ENCODE peak calls at places on chromosomes 16 and 17, in seven cellular contexts. One of them, this sample, is unnamed.
A peak's percentile ranks its signal among the peaks of the same experiment; 100 is the strongest.

GRCh38 chr16:23371368-23371767 is 69.3 kb downstream of the SCNN1B start:
- DNase-seq in IMR-90: no peak
- DNase-seq in mesendoderm: no peak
- DNase-seq in H9: no peak
- DNase-seq in H1: no peak
- DNase-seq in mesenchymal stem cell: no peak
- DNase-seq in trophoblast cell: no peak
- DNase-seq in this sample: no peak

GRCh38 chr16:58931436-58931835 is 197.3 kb upstream of the GOT2 start:
- DNase-seq in IMR-90: no peak
- DNase-seq in mesendoderm: no peak
- DNase-seq in H9: no peak
- DNase-seq in H1: no peak
- DNase-seq in mesenchymal stem cell: no peak
- DNase-seq in trophoblast cell: no peak
- DNase-seq in this sample: no peak

GRCh38 chr17:50367401-50367800 is 5.6 kb downstream of the MRPL27 start:
- DNase-seq in IMR-90: no peak
- DNase-seq in mesendoderm: no peak
- DNase-seq in H9: no peak
- DNase-seq in H1: no peak
- DNase-seq in mesenchymal stem cell: no peak
- DNase-seq in trophoblast cell: no peak
- DNase-seq in this sample: no peak

GRCh38 chr17:29140051-29140582 is 40.1 kb downstream of the MYO18A start:
- DNase-seq in IMR-90: peak; percentile 51
- DNase-seq in mesendoderm: peak; percentile 78
- DNase-seq in H9: peak; percentile 91
- DNase-seq in H1: no peak
- DNase-seq in mesenchymal stem cell: peak; percentile 77
- DNase-seq in trophoblast cell: peak; percentile 37
- DNase-seq in this sample: peak; percentile 49

GRCh38 chr17:2814499-2815341 is 18.5 kb downstream of the RAP1GAP2 start:
- DNase-seq in IMR-90: no peak
- DNase-seq in mesendoderm: no peak
- DNase-seq in H9: peak; percentile 32
- DNase-seq in H1: no peak
- DNase-seq in mesenchymal stem cell: no peak
- DNase-seq in trophoblast cell: no peak
- DNase-seq in this sample: no peak

GRCh38 chr16:85523602-85524364 is 89.3 kb upstream of the GSE1 start:
- DNase-seq in IMR-90: peak; percentile 45
- DNase-seq in mesendoderm: peak; percentile 88
- DNase-seq in H9: peak; percentile 79
- DNase-seq in H1: peak; percentile 23
- DNase-seq in mesenchymal stem cell: peak; percentile 66
- DNase-seq in trophoblast cell: peak; percentile 96
- DNase-seq in this sample: no peak

GRCh38 chr17:7014995-7015586 is 2.7 kb downstream of the RNASEK start:
- DNase-seq in IMR-90: peak; percentile 66
- DNase-seq in mesendoderm: peak; percentile 42
- DNase-seq in H9: no peak
- DNase-seq in H1: no peak
- DNase-seq in mesenchymal stem cell: peak; percentile 92
- DNase-seq in trophoblast cell: no peak
- DNase-seq in this sample: no peak

GRCh38 chr16:89955001-89955685 is 6.6 kb downstream of the DEF8 start:
- DNase-seq in IMR-90: no peak
- DNase-seq in mesendoderm: no peak
- DNase-seq in H9: no peak
- DNase-seq in H1: no peak
- DNase-seq in mesenchymal stem cell: no peak
- DNase-seq in trophoblast cell: no peak
- DNase-seq in this sample: no peak

GRCh38 chr16:64910351-64910750 is 211.5 kb downstream of the CDH11 start:
- DNase-seq in IMR-90: peak; percentile 96
- DNase-seq in mesendoderm: peak; percentile 78
- DNase-seq in H9: peak; percentile 30
- DNase-seq in H1: peak; percentile 3
- DNase-seq in mesenchymal stem cell: peak; percentile 87
- DNase-seq in trophoblast cell: no peak
- DNase-seq in this sample: no peak

GRCh38 chr17:7747586-7747985 is 30.0 kb downstream of the DNAH2 start:
- DNase-seq in IMR-90: peak; percentile 72
- DNase-seq in mesendoderm: peak; percentile 66
- DNase-seq in H9: no peak
- DNase-seq in H1: no peak
- DNase-seq in mesenchymal stem cell: peak; percentile 77
- DNase-seq in trophoblast cell: peak; percentile 37
- DNase-seq in this sample: no peak

GRCh38 chr16:3058173-3059030 is 7.0 kb upstream of the IL32 start:
- DNase-seq in IMR-90: no peak
- DNase-seq in mesendoderm: peak; percentile 81
- DNase-seq in H9: peak; percentile 85
- DNase-seq in H1: no peak
- DNase-seq in mesenchymal stem cell: peak; percentile 43
- DNase-seq in trophoblast cell: no peak
- DNase-seq in this sample: peak; percentile 23

GRCh38 chr16:15643453-15644305 is 725 bp upstream of the MARF1 start:
- DNase-seq in IMR-90: peak; percentile 59
- DNase-seq in mesendoderm: peak; percentile 58
- DNase-seq in H9: no peak
- DNase-seq in H1: no peak
- DNase-seq in mesenchymal stem cell: peak; percentile 78
- DNase-seq in trophoblast cell: no peak
- DNase-seq in this sample: no peak

GRCh38 chr17:75764711-75765421 is at the start of gene GALK1:
- DNase-seq in IMR-90: peak; percentile 55
- DNase-seq in mesendoderm: peak; percentile 71
- DNase-seq in H9: peak; percentile 86
- DNase-seq in H1: no peak
- DNase-seq in mesenchymal stem cell: peak; percentile 77
- DNase-seq in trophoblast cell: peak; percentile 66
- DNase-seq in this sample: peak; percentile 63

GRCh38 chr17:78946131-78946530 is 20.9 kb upstream of the TIMP2 start:
- DNase-seq in IMR-90: no peak
- DNase-seq in mesendoderm: no peak
- DNase-seq in H9: no peak
- DNase-seq in H1: no peak
- DNase-seq in mesenchymal stem cell: no peak
- DNase-seq in trophoblast cell: peak; percentile 43
- DNase-seq in this sample: no peak

GRCh38 chr16:28826141-28826540 is 3.3 kb downstream of the ATXN2L start:
- DNase-seq in IMR-90: peak; percentile 34
- DNase-seq in mesendoderm: no peak
- DNase-seq in H9: no peak
- DNase-seq in H1: no peak
- DNase-seq in mesenchymal stem cell: peak; percentile 46
- DNase-seq in trophoblast cell: no peak
- DNase-seq in this sample: no peak

GRCh38 chr16:20865420-20866126 is 34.6 kb downstream of the DCUN1D3 start:
- DNase-seq in IMR-90: peak; percentile 64
- DNase-seq in mesendoderm: no peak
- DNase-seq in H9: no peak
- DNase-seq in H1: no peak
- DNase-seq in mesenchymal stem cell: peak; percentile 52
- DNase-seq in trophoblast cell: no peak
- DNase-seq in this sample: no peak

GRCh38 chr17:82611140-82612058 is 36.8 kb downstream of the WDR45B start:
- DNase-seq in IMR-90: peak; percentile 60
- DNase-seq in mesendoderm: no peak
- DNase-seq in H9: no peak
- DNase-seq in H1: no peak
- DNase-seq in mesenchymal stem cell: peak; percentile 41
- DNase-seq in trophoblast cell: peak; percentile 87
- DNase-seq in this sample: no peak

GRCh38 chr16:88773812-88774291 is 11.2 kb downstream of the PIEZO1 start:
- DNase-seq in IMR-90: peak; percentile 93
- DNase-seq in mesendoderm: peak; percentile 50
- DNase-seq in H9: no peak
- DNase-seq in H1: no peak
- DNase-seq in mesenchymal stem cell: peak; percentile 92
- DNase-seq in trophoblast cell: peak; percentile 69
- DNase-seq in this sample: no peak

GRCh38 chr17:14759325-14759724 is 458.4 kb downstream of the HS3ST3B1 start:
- DNase-seq in IMR-90: no peak
- DNase-seq in mesendoderm: no peak
- DNase-seq in H9: no peak
- DNase-seq in H1: no peak
- DNase-seq in mesenchymal stem cell: no peak
- DNase-seq in trophoblast cell: no peak
- DNase-seq in this sample: no peak

GRCh38 chr17:7438050-7438614 is 1.2 kb upstream of the FGF11 start:
- DNase-seq in IMR-90: no peak
- DNase-seq in mesendoderm: peak; percentile 59
- DNase-seq in H9: peak; percentile 90
- DNase-seq in H1: no peak
- DNase-seq in mesenchymal stem cell: peak; percentile 44
- DNase-seq in trophoblast cell: no peak
- DNase-seq in this sample: peak; percentile 58

GRCh38 chr16:87212026-87212425 is 105.2 kb downstream of the C16orf95 start:
- DNase-seq in IMR-90: peak; percentile 30
- DNase-seq in mesendoderm: no peak
- DNase-seq in H9: no peak
- DNase-seq in H1: no peak
- DNase-seq in mesenchymal stem cell: peak; percentile 41
- DNase-seq in trophoblast cell: peak; percentile 54
- DNase-seq in this sample: no peak

GRCh38 chr16:54098247-54098646 is 188.3 kb downstream of the IRX3 start:
- DNase-seq in IMR-90: no peak
- DNase-seq in mesendoderm: peak; percentile 11
- DNase-seq in H9: no peak
- DNase-seq in H1: no peak
- DNase-seq in mesenchymal stem cell: no peak
- DNase-seq in trophoblast cell: no peak
- DNase-seq in this sample: no peak

GRCh38 chr17:43846963-43847369 is at the start of gene CD300LG:
- DNase-seq in IMR-90: no peak
- DNase-seq in mesendoderm: peak; percentile 16
- DNase-seq in H9: peak; percentile 67
- DNase-seq in H1: no peak
- DNase-seq in mesenchymal stem cell: no peak
- DNase-seq in trophoblast cell: no peak
- DNase-seq in this sample: no peak

DNA sequence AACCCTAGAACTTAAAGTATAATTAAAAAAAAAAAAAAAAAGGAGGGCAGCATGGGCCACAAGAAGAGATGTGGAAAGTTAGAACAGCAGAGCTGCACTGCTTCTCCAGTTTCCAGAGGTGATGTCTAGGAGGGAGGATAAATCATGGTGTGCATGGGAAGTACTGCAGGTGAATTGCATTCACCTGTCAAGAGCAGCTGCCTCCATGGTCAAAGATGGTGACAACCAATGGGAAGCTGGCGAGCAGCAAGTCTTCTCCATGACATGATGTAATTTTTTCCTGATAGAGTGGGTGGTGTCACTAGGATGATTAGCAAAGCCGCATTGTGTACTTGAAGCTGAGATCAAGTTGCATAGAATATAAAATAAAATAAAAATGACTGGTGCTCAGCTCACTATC is 95.6 kb upstream of the HS3ST4 start:
- DNase-seq in IMR-90: no peak
- DNase-seq in mesendoderm: no peak
- DNase-seq in H9: no peak
- DNase-seq in H1: no peak
- DNase-seq in mesenchymal stem cell: no peak
- DNase-seq in trophoblast cell: no peak
- DNase-seq in this sample: no peak
- H4K8ac ChIP-seq in IMR-90: no peak overlapping the region
- H4K8ac ChIP-seq in mesendoderm: no peak overlapping the region
- H4K8ac ChIP-seq in H9: no peak overlapping the region
- H4K8ac ChIP-seq in H1: no peak overlapping the region
- H4K8ac ChIP-seq in mesenchymal stem cell: no peak overlapping the region
- H4K8ac ChIP-seq in trophoblast cell: no peak overlapping the region
- H4K8ac ChIP-seq in this sample: no peak overlapping the region

GRCh38 chr17:41779954-41780353 is 6.6 kb downstream of the JUP start:
- DNase-seq in IMR-90: no peak
- DNase-seq in mesendoderm: no peak
- DNase-seq in H9: no peak
- DNase-seq in H1: no peak
- DNase-seq in mesenchymal stem cell: no peak
- DNase-seq in trophoblast cell: no peak
- DNase-seq in this sample: no peak

GRCh38 chr17:41782142-41782541 is 4.4 kb downstream of the JUP start:
- DNase-seq in IMR-90: no peak
- DNase-seq in mesendoderm: no peak
- DNase-seq in H9: no peak
- DNase-seq in H1: no peak
- DNase-seq in mesenchymal stem cell: no peak
- DNase-seq in trophoblast cell: no peak
- DNase-seq in this sample: no peak

GRCh38 chr17:41784207-41784744 is 2.2 kb downstream of the JUP start:
- DNase-seq in IMR-90: peak; percentile 71
- DNase-seq in mesendoderm: peak; percentile 82
- DNase-seq in H9: peak; percentile 86
- DNase-seq in H1: no peak
- DNase-seq in mesenchymal stem cell: peak; percentile 60
- DNase-seq in trophoblast cell: no peak
- DNase-seq in this sample: no peak

GRCh38 chr17:41785091-41785875 is 1.2 kb downstream of the JUP start:
- DNase-seq in IMR-90: no peak
- DNase-seq in mesendoderm: peak; percentile 99
- DNase-seq in H9: peak; percentile 97
- DNase-seq in H1: peak; percentile 89
- DNase-seq in mesenchymal stem cell: peak; percentile 54
- DNase-seq in trophoblast cell: no peak
- DNase-seq in this sample: peak; percentile 90

GRCh38 chr17:41781404-41782110 is 5.0 kb downstream of the JUP start:
- DNase-seq in IMR-90: no peak
- DNase-seq in mesendoderm: no peak
- DNase-seq in H9: no peak
- DNase-seq in H1: no peak
- DNase-seq in mesenchymal stem cell: peak; percentile 66
- DNase-seq in trophoblast cell: no peak
- DNase-seq in this sample: no peak
- H3K9ac ChIP-seq in IMR-90: no peak overlapping the region
- H3K9ac ChIP-seq in mesendoderm: no peak overlapping the region
- H3K9ac ChIP-seq in H9: no peak overlapping the region
- H3K9ac ChIP-seq in H1: no peak overlapping the region
- H3K9ac ChIP-seq in mesenchymal stem cell: no peak overlapping the region
- H3K9ac ChIP-seq in trophoblast cell: no peak overlapping the region
- H3K9ac ChIP-seq in this sample: no peak overlapping the region

GRCh38 chr17:49259663-49260010 is 29.1 kb upstream of the PHOSPHO1 start:
- DNase-seq in IMR-90: no peak
- DNase-seq in mesendoderm: no peak
- DNase-seq in H9: no peak
- DNase-seq in H1: no peak
- DNase-seq in mesenchymal stem cell: no peak
- DNase-seq in trophoblast cell: no peak
- DNase-seq in this sample: no peak
- H4K8ac ChIP-seq in IMR-90: peak overlapping the region; percentile 48
- H4K8ac ChIP-seq in mesendoderm: no peak overlapping the region
- H4K8ac ChIP-seq in H9: no peak overlapping the region
- H4K8ac ChIP-seq in H1: no peak overlapping the region
- H4K8ac ChIP-seq in mesenchymal stem cell: peak overlapping the region; percentile 97
- H4K8ac ChIP-seq in trophoblast cell: peak overlapping the region; percentile 84
- H4K8ac ChIP-seq in this sample: no peak overlapping the region

DNA sequence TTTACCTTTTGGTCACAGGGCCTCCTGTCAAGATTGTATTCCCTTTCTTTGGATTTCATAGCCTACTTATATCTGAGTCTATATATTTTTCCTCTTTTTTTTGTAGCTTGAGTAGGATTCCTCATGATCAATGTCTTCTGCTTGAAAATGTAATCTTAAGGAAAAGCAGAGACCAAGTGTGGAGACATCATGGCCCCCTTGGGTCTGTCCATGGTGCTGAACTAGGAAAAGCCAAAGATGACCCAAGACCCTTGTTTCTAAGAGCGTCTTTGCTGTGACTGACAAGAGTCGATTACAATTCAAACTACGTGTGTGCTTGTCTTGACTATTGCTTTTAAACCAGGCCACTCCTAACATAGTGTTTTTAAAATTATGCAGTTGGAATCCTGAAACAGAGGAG is 390.5 kb downstream of the SHISA9 start:
- DNase-seq in IMR-90: no peak
- DNase-seq in mesendoderm: peak; percentile 73
- DNase-seq in H9: peak; percentile 41
- DNase-seq in H1: no peak
- DNase-seq in mesenchymal stem cell: no peak
- DNase-seq in trophoblast cell: no peak
- DNase-seq in this sample: peak; percentile 57
- H3K9ac ChIP-seq in IMR-90: no peak overlapping the region
- H3K9ac ChIP-seq in mesendoderm: no peak overlapping the region
- H3K9ac ChIP-seq in H9: no peak overlapping the region
- H3K9ac ChIP-seq in H1: no peak overlapping the region
- H3K9ac ChIP-seq in mesenchymal stem cell: no peak overlapping the region
- H3K9ac ChIP-seq in trophoblast cell: no peak overlapping the region
- H3K9ac ChIP-seq in this sample: no peak overlapping the region

This sample was measured in neuronal stem cell.